ENCODE peak calls at places on chromosomes 13 and 19, in seven cellular contexts. One of them, this sample, is unnamed.

GRCh38 chr19:30783212-30783611 is 411.0 kb downstream of the ZNF536 start:
- DNase-seq in Peyer's patch: no peak
- DNase-seq in dorsolateral prefrontal cortex: no peak
- DNase-seq in tibial nerve: no peak
- DNase-seq in natural killer cell: no peak
- DNase-seq in GM23338: no peak
- DNase-seq in fibroblast of villous mesenchyme: no peak
- DNase-seq in this sample: no peak

GRCh38 chr19:47544476-47544875 is 28.5 kb downstream of the ZNF541 start:
- DNase-seq in Peyer's patch: no peak
- DNase-seq in dorsolateral prefrontal cortex: no peak
- DNase-seq in tibial nerve: no peak
- DNase-seq in natural killer cell: no peak
- DNase-seq in GM23338: no peak
- DNase-seq in fibroblast of villous mesenchyme: no peak
- DNase-seq in this sample: no peak

GRCh38 chr13:110448230-110448629 is 113.3 kb downstream of the RAB20 start:
- DNase-seq in Peyer's patch: no peak
- DNase-seq in dorsolateral prefrontal cortex: no peak
- DNase-seq in tibial nerve: no peak
- DNase-seq in natural killer cell: no peak
- DNase-seq in GM23338: no peak
- DNase-seq in fibroblast of villous mesenchyme: peak; percentile 84
- DNase-seq in this sample: no peak

GRCh38 chr13:74000906-74001305 is 133.3 kb downstream of the KLF12 start:
- DNase-seq in Peyer's patch: no peak
- DNase-seq in dorsolateral prefrontal cortex: no peak
- DNase-seq in tibial nerve: no peak
- DNase-seq in natural killer cell: no peak
- DNase-seq in GM23338: no peak
- DNase-seq in fibroblast of villous mesenchyme: no peak
- DNase-seq in this sample: no peak

GRCh38 chr19:2289714-2290435 is 7.9 kb upstream of the PEAK3 start:
- DNase-seq in Peyer's patch: no peak
- DNase-seq in dorsolateral prefrontal cortex: no peak
- DNase-seq in tibial nerve: no peak
- DNase-seq in natural killer cell: peak; percentile 55
- DNase-seq in GM23338: peak; percentile 62
- DNase-seq in fibroblast of villous mesenchyme: no peak
- DNase-seq in this sample: peak; percentile 94

GRCh38 chr19:56953411-56953810 is 112.9 kb upstream of the PEG3 start:
- DNase-seq in Peyer's patch: no peak
- DNase-seq in dorsolateral prefrontal cortex: no peak
- DNase-seq in tibial nerve: no peak
- DNase-seq in natural killer cell: no peak
- DNase-seq in GM23338: no peak
- DNase-seq in fibroblast of villous mesenchyme: no peak
- DNase-seq in this sample: no peak

GRCh38 chr13:111510502-111511218 is 190.2 kb downstream of the TEX29 start:
- DNase-seq in Peyer's patch: no peak
- DNase-seq in dorsolateral prefrontal cortex: no peak
- DNase-seq in tibial nerve: no peak
- DNase-seq in natural killer cell: no peak
- DNase-seq in GM23338: no peak
- DNase-seq in fibroblast of villous mesenchyme: no peak
- DNase-seq in this sample: no peak

GRCh38 chr13:61275740-61276139 is 139.9 kb downstream of the PCDH20 start:
- DNase-seq in Peyer's patch: no peak
- DNase-seq in dorsolateral prefrontal cortex: no peak
- DNase-seq in tibial nerve: no peak
- DNase-seq in natural killer cell: no peak
- DNase-seq in GM23338: no peak
- DNase-seq in fibroblast of villous mesenchyme: no peak
- DNase-seq in this sample: no peak

GRCh38 chr13:113355621-113356020 is 8.3 kb downstream of the GRTP1 start:
- DNase-seq in Peyer's patch: no peak
- DNase-seq in dorsolateral prefrontal cortex: no peak
- DNase-seq in tibial nerve: no peak
- DNase-seq in natural killer cell: no peak
- DNase-seq in GM23338: no peak
- DNase-seq in fibroblast of villous mesenchyme: no peak
- DNase-seq in this sample: no peak

GRCh38 chr13:20272104-20272503 is 40.0 kb upstream of the GJB6 start:
- DNase-seq in Peyer's patch: no peak
- DNase-seq in dorsolateral prefrontal cortex: no peak
- DNase-seq in tibial nerve: no peak
- DNase-seq in natural killer cell: no peak
- DNase-seq in GM23338: no peak
- DNase-seq in fibroblast of villous mesenchyme: no peak
- DNase-seq in this sample: no peak

GRCh38 chr19:5558101-5558621 is 9.6 kb downstream of the TINCR start:
- DNase-seq in Peyer's patch: no peak
- DNase-seq in dorsolateral prefrontal cortex: no peak
- DNase-seq in tibial nerve: no peak
- DNase-seq in natural killer cell: no peak
- DNase-seq in GM23338: no peak
- DNase-seq in fibroblast of villous mesenchyme: no peak
- DNase-seq in this sample: no peak

DNA sequence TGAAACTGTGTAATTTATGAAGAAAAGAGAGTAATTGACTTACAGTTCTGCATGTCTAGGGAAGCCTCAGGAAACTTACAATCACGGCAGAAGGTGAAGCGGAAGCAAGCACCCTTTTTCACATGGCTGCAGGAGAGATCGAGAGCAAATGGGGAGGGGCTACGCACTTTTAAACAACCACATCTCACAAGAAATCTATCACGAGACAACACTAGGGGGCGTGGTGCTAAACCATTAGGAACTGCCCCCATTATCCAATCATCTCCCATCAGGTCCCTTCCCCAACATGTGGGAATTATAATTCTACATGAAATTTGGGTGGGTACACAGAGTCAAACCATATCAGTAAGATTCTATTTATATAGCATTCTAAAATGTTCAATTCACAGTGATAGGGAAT is 114.8 kb upstream of the TRPC4 start:
- DNase-seq in Peyer's patch: no peak
- DNase-seq in dorsolateral prefrontal cortex: no peak
- DNase-seq in tibial nerve: no peak
- DNase-seq in natural killer cell: no peak
- DNase-seq in GM23338: peak; percentile 91
- DNase-seq in fibroblast of villous mesenchyme: no peak
- DNase-seq in this sample: no peak
- TF ChIP-seq CTCF in Peyer's patch: no peak
- TF ChIP-seq CTCF in dorsolateral prefrontal cortex: no peak
- TF ChIP-seq CTCF in tibial nerve: no peak
- TF ChIP-seq CTCF in natural killer cell: no peak
- TF ChIP-seq CTCF in GM23338: peak; percentile 68
- TF ChIP-seq CTCF in fibroblast of villous mesenchyme: no peak
- TF ChIP-seq CTCF in this sample: no peak

DNA sequence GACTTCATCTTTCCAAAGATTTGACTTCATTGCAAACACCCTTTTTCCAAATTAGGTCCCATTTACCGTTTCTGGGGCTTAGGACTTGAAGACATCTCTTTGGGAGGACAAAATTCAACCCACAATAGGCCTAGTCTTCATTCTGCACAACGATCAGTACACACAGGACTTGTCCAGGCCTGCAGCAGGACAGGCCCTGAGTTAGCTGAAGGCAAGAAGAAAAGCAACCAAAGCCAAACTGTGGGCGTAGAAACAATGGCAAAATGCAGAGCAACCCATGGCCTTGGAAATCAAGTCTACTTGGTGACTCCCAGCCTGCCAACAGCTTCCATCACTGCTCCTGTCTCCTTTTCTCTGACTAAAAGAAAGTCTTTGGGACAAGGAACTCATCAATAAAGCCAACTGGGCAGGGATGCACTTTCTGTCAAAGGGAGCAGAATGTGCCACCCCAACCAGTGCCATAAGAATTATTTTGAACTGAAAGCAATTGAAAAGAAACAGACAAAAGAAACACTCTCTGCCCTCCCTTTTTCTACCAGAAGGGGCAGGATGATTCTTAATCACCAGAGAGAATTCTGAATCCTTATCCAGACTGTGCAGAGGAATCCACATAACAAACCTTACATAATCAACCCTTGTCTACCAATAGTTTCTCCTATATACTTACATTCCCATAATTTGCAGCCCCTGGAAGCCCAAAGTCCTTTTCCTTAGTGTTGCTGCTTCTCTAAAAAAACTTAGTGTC is 520.9 kb upstream of the NBEA start:
- DNase-seq in Peyer's patch: no peak
- DNase-seq in dorsolateral prefrontal cortex: no peak
- DNase-seq in tibial nerve: no peak
- DNase-seq in natural killer cell: no peak
- DNase-seq in GM23338: peak; percentile 27
- DNase-seq in fibroblast of villous mesenchyme: no peak
- DNase-seq in this sample: no peak
- TF ChIP-seq CTCF in Peyer's patch: no peak
- TF ChIP-seq CTCF in dorsolateral prefrontal cortex: no peak
- TF ChIP-seq CTCF in tibial nerve: no peak
- TF ChIP-seq CTCF in natural killer cell: no peak
- TF ChIP-seq CTCF in GM23338: peak; percentile 13
- TF ChIP-seq CTCF in fibroblast of villous mesenchyme: peak; percentile 34
- TF ChIP-seq CTCF in this sample: no peak

DNA sequence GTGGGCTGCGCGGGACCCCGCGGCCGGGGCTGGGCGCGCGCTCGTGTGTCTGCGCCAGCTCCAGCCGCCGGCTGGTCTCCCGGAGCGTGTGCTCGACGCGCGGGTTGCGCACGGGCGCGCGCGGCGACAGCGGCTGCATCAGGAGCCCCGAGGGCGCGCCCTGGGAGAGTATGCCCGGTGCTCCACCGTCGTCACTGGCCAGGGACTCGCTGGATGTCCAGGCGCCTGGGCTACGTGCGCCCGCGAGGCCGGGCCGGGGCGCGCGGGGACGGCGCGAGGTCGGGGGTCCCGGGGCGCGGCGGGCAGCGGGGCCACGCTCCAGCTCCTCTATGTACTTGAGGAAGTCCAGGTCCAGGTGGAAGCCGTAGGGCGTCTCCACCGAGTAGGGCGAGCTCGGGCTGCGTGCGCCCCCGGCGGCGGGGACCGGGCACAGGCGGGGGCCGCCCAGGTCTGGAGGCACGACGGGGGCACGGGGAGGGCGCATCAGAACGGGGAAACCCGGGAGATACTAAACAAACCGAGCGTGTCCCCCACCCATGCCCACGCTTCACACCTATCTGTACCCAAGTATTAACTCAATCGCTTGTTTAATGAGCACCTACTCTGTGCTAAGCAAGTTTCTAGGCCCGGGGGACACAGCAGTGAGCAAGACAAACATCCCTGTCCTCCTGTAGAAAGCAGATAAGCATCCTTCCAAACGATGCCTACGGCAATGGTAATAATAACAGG is 7.6 kb downstream of the KANK3 start:
- DNase-seq in Peyer's patch: peak; percentile 58
- DNase-seq in dorsolateral prefrontal cortex: no peak
- DNase-seq in tibial nerve: no peak
- DNase-seq in natural killer cell: no peak
- DNase-seq in GM23338: peak; percentile 76
- DNase-seq in fibroblast of villous mesenchyme: no peak
- DNase-seq in this sample: peak; percentile 46
- TF ChIP-seq CTCF in Peyer's patch: no peak
- TF ChIP-seq CTCF in dorsolateral prefrontal cortex: no peak
- TF ChIP-seq CTCF in tibial nerve: no peak
- TF ChIP-seq CTCF in natural killer cell: no peak
- TF ChIP-seq CTCF in GM23338: peak; percentile 58
- TF ChIP-seq CTCF in fibroblast of villous mesenchyme: no peak
- TF ChIP-seq CTCF in this sample: peak; percentile 26

GRCh38 chr13:48595330-48596127 is 58.2 kb upstream of the CYSLTR2 start:
- DNase-seq in Peyer's patch: no peak
- DNase-seq in dorsolateral prefrontal cortex: peak; percentile 60
- DNase-seq in tibial nerve: peak; percentile 50
- DNase-seq in natural killer cell: peak; percentile 31
- DNase-seq in GM23338: peak; percentile 68
- DNase-seq in fibroblast of villous mesenchyme: peak; percentile 84
- DNase-seq in this sample: no peak
- TF ChIP-seq CTCF in Peyer's patch: peak; percentile 36
- TF ChIP-seq CTCF in dorsolateral prefrontal cortex: peak; percentile 66
- TF ChIP-seq CTCF in tibial nerve: peak; percentile 53
- TF ChIP-seq CTCF in natural killer cell: peak; percentile 67
- TF ChIP-seq CTCF in GM23338: peak; percentile 85
- TF ChIP-seq CTCF in fibroblast of villous mesenchyme: peak; percentile 78
- TF ChIP-seq CTCF in this sample: peak; percentile 28

GRCh38 chr19:3987619-3988371 is 2.5 kb upstream of the EEF2 start:
- DNase-seq in Peyer's patch: peak; percentile 90
- DNase-seq in dorsolateral prefrontal cortex: peak; percentile 85
- DNase-seq in tibial nerve: peak; percentile 83
- DNase-seq in natural killer cell: peak; percentile 86
- DNase-seq in GM23338: peak; percentile 84
- DNase-seq in fibroblast of villous mesenchyme: peak; percentile 84
- DNase-seq in this sample: peak; percentile 89
- TF ChIP-seq CTCF in Peyer's patch: peak; percentile 70
- TF ChIP-seq CTCF in dorsolateral prefrontal cortex: peak; percentile 86
- TF ChIP-seq CTCF in tibial nerve: peak; percentile 85
- TF ChIP-seq CTCF in natural killer cell: peak; percentile 80
- TF ChIP-seq CTCF in GM23338: peak; percentile 74
- TF ChIP-seq CTCF in fibroblast of villous mesenchyme: peak; percentile 91
- TF ChIP-seq CTCF in this sample: peak; percentile 83

GRCh38 chr19:37907735-37908066 is 693 bp downstream of the SIPA1L3 start:
- DNase-seq in Peyer's patch: no peak
- DNase-seq in dorsolateral prefrontal cortex: no peak
- DNase-seq in tibial nerve: no peak
- DNase-seq in natural killer cell: no peak
- DNase-seq in GM23338: no peak
- DNase-seq in fibroblast of villous mesenchyme: peak; percentile 6
- DNase-seq in this sample: no peak

GRCh38 chr19:37906868-37907734 is at the start of gene SIPA1L3:
- DNase-seq in Peyer's patch: peak; percentile 96
- DNase-seq in dorsolateral prefrontal cortex: peak; percentile 97
- DNase-seq in tibial nerve: peak; percentile 89
- DNase-seq in natural killer cell: peak; percentile 85
- DNase-seq in GM23338: peak; percentile 99
- DNase-seq in fibroblast of villous mesenchyme: peak; percentile 96
- DNase-seq in this sample: peak; percentile 96

GRCh38 chr19:37909661-37910199 is 2.7 kb downstream of the SIPA1L3 start:
- DNase-seq in Peyer's patch: no peak
- DNase-seq in dorsolateral prefrontal cortex: peak; percentile 10
- DNase-seq in tibial nerve: no peak
- DNase-seq in natural killer cell: no peak
- DNase-seq in GM23338: no peak
- DNase-seq in fibroblast of villous mesenchyme: no peak
- DNase-seq in this sample: no peak

GRCh38 chr19:37903096-37903495 is 3.3 kb downstream of the WDR87 start:
- DNase-seq in Peyer's patch: no peak
- DNase-seq in dorsolateral prefrontal cortex: no peak
- DNase-seq in tibial nerve: no peak
- DNase-seq in natural killer cell: no peak
- DNase-seq in GM23338: no peak
- DNase-seq in fibroblast of villous mesenchyme: no peak
- DNase-seq in this sample: no peak

GRCh38 chr19:37905936-37906867 is at the start of gene WDR87:
- DNase-seq in Peyer's patch: peak; percentile 65
- DNase-seq in dorsolateral prefrontal cortex: peak; percentile 45
- DNase-seq in tibial nerve: no peak
- DNase-seq in natural killer cell: peak; percentile 18
- DNase-seq in GM23338: peak; percentile 94
- DNase-seq in fibroblast of villous mesenchyme: no peak
- DNase-seq in this sample: peak; percentile 69
- TF ChIP-seq CTCF in Peyer's patch: no peak
- TF ChIP-seq CTCF in dorsolateral prefrontal cortex: no peak
- TF ChIP-seq CTCF in tibial nerve: no peak
- TF ChIP-seq CTCF in natural killer cell: no peak
- TF ChIP-seq CTCF in GM23338: peak; percentile 31
- TF ChIP-seq CTCF in fibroblast of villous mesenchyme: no peak
- TF ChIP-seq CTCF in this sample: no peak

GRCh38 chr13:99610702-99611289 is 109.5 kb downstream of the TM9SF2 start:
- DNase-seq in Peyer's patch: no peak
- DNase-seq in dorsolateral prefrontal cortex: no peak
- DNase-seq in tibial nerve: no peak
- DNase-seq in natural killer cell: no peak
- DNase-seq in GM23338: peak; percentile 22
- DNase-seq in fibroblast of villous mesenchyme: peak; percentile 65
- DNase-seq in this sample: no peak
- TF ChIP-seq CTCF in Peyer's patch: no peak
- TF ChIP-seq CTCF in dorsolateral prefrontal cortex: no peak
- TF ChIP-seq CTCF in tibial nerve: no peak
- TF ChIP-seq CTCF in natural killer cell: no peak
- TF ChIP-seq CTCF in GM23338: peak; percentile 54
- TF ChIP-seq CTCF in fibroblast of villous mesenchyme: peak; percentile 23
- TF ChIP-seq CTCF in this sample: no peak